ENCODE peak calls at places on chromosomes 2 and 18, in six cellular contexts. W is DND-41, C is fibroblast of lung, D is OCI-LY7, T is HCT116, I is mammary epithelial cell. J is an unnamed sample.
A peak's percentile ranks its signal among the peaks of the same experiment; 100 is the strongest.

GRCh38 chr2:151437630-151438029 is 27.9 kb downstream of the RIF1 start:
- DNase-seq in I (peak; percentile 4), D (peak; percentile 44), C (peak; percentile 55), T (peak; percentile 10), W (no peak), J (peak; percentile 18)

GRCh38 chr18:49029628-49030027 is 78.9 kb upstream of the SMAD7 start:
- DNase-seq in C (no peak), T (no peak), D (no peak), I (no peak), W (no peak), J (no peak)

GRCh38 chr2:7634370-7634769 is 717.2 kb downstream of the RNF144A start:
- DNase-seq in T (no peak), W (peak; percentile 76), C (no peak), D (peak; percentile 89), I (no peak), J (no peak)

GRCh38 chr2:101109451-101110140 is 41.6 kb downstream of the TBC1D8 start:
- DNase-seq in C (peak; percentile 34), T (no peak), D (no peak), I (no peak), W (no peak), J (no peak)

GRCh38 chr18:75799449-75800330 is 372.2 kb upstream of the SMIM21 start:
- DNase-seq in I (no peak), D (no peak), T (no peak), W (no peak), C (no peak), J (no peak)

GRCh38 chr18:32732165-32732564 is 40.7 kb downstream of the KLHL14 start:
- DNase-seq in D (no peak), W (no peak), I (no peak), T (no peak), C (no peak), J (no peak)

GRCh38 chr2:169895294-169895985 is 68.2 kb downstream of the UBR3 start:
- DNase-seq in D (no peak), T (no peak), W (no peak), C (peak; percentile 35), I (peak; percentile 6), J (no peak)

GRCh38 chr2:171042253-171042969 is 113.4 kb downstream of the GORASP2 start:
- DNase-seq in W (no peak), I (no peak), D (peak; percentile 25), C (no peak), T (no peak), J (no peak)

GRCh38 chr2:74497777-74498499 is 1.5 kb downstream of the LBX2 start:
- DNase-seq in T (no peak), I (no peak), W (peak; percentile 48), C (no peak), D (no peak), J (no peak)

GRCh38 chr2:73033766-73034381 is 37.6 kb downstream of the SFXN5 start:
- DNase-seq in W (no peak), D (no peak), C (no peak), I (no peak), T (no peak), J (no peak)

GRCh38 chr18:31206787-31207381 is 44.2 kb upstream of the DSC1 start:
- DNase-seq in D (no peak), T (peak; percentile 97), W (no peak), C (peak; percentile 22), I (peak; percentile 97), J (peak; percentile 82)

GRCh38 chr2:12261993-12262680 is 454.6 kb upstream of the TRIB2 start:
- DNase-seq in C (peak; percentile 17), W (no peak), I (no peak), T (no peak), D (no peak), J (no peak)

GRCh38 chr2:173124441-173124840 is 48.8 kb downstream of the MAP3K20 start:
- DNase-seq in T (no peak), I (peak; percentile 94), D (no peak), C (peak; percentile 26), W (no peak), J (no peak)

GRCh38 chr18:44732604-44733003 is 51.9 kb downstream of the SETBP1 start:
- DNase-seq in W (no peak), T (no peak), D (no peak), C (no peak), I (no peak), J (no peak)

GRCh38 chr18:40347261-40347660 is 1607.8 kb upstream of the PIK3C3 start:
- DNase-seq in T (no peak), D (no peak), C (no peak), W (no peak), I (no peak), J (no peak)

GRCh38 chr2:44360749-44361329 is 455 bp downstream of the PREPL start:
- DNase-seq in I (no peak), D (peak; percentile 12), W (no peak), T (no peak), C (peak; percentile 21), J (peak; percentile 49)

GRCh38 chr2:107808986-107809385 is 17.7 kb upstream of the RGPD4 start:
- DNase-seq in C (peak; percentile 0), I (no peak), T (no peak), D (no peak), W (no peak), J (no peak)

GRCh38 chr2:180000434-180000833 is 6.7 kb downstream of the CWC22 start:
- DNase-seq in C (peak; percentile 14), W (no peak), D (no peak), T (no peak), I (peak; percentile 20), J (no peak)

GRCh38 chr2:42332575-42332974 is 28.4 kb downstream of the COX7A2L start:
- DNase-seq in T (no peak), C (no peak), D (no peak), I (no peak), W (no peak), J (no peak)

GRCh38 chr2:233068762-233069418 is 8.7 kb downstream of the INPP5D start:
- DNase-seq in W (no peak), I (no peak), D (no peak), C (no peak), T (no peak), J (no peak)

GRCh38 chr2:85396531-85397470 is 13.4 kb downstream of the CAPG start:
- DNase-seq in T (no peak), D (no peak), I (no peak), C (no peak), W (no peak), J (no peak)

GRCh38 chr2:68943581-68944568 is 8.8 kb downstream of the GKN2 start:
- DNase-seq in I (peak; percentile 61), T (peak; percentile 34), W (peak; percentile 80), C (peak; percentile 55), D (peak; percentile 69), J (peak; percentile 76)
- H3K4me2 ChIP-seq in I (no peak overlapping the region), T (peak overlapping the region; percentile 25), W (peak overlapping the region; percentile 43), C (no peak overlapping the region), D (no peak overlapping the region), J (no peak overlapping the region)

GRCh38 chr2:218984239-218985020 is 554 bp downstream of the FEV start:
- DNase-seq in I (no peak), T (no peak), D (no peak), W (no peak), C (no peak), J (peak; percentile 54)

GRCh38 chr2:218986148-218986761 is 1.3 kb upstream of the FEV start:
- DNase-seq in C (no peak), T (no peak), I (no peak), D (no peak), W (no peak), J (no peak)

GRCh38 chr2:218985325-218986091 is 524 bp upstream of the FEV start:
- DNase-seq in C (no peak), W (no peak), D (no peak), I (no peak), T (no peak), J (no peak)

GRCh38 chr2:218983971-218984238 is 1.1 kb downstream of the FEV start:
- DNase-seq in D (no peak), C (no peak), T (no peak), I (no peak), W (no peak), J (no peak)

DNA sequence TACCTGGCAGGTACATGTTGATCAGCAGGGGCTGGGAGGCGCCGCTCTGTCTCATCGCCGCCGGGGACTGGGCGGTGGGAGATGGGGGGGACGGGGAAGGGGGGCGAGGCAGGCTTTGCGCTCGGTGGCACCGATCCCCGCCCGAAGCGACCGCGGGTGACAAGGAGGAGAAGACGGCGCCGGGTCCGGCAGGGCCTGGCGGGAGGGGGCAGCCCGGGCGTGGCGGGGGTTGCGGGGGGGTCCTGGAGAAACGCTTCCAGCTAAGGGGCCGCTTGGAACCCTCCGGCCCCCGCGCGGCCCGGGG is at the start of gene FEV:
- DNase-seq in C (no peak), D (no peak), I (no peak), T (no peak), W (no peak), J (no peak)
- H4K20me1 ChIP-seq in C (no peaks in the 10 kb centered on the region), D (no peaks in the 10 kb centered on the region), I (no peaks in the 10 kb centered on the region), T (no peaks in the 10 kb centered on the region), W (peaks cover 21% of the 10 kb centered on the region), J (no peaks in the 10 kb centered on the region)

DNA sequence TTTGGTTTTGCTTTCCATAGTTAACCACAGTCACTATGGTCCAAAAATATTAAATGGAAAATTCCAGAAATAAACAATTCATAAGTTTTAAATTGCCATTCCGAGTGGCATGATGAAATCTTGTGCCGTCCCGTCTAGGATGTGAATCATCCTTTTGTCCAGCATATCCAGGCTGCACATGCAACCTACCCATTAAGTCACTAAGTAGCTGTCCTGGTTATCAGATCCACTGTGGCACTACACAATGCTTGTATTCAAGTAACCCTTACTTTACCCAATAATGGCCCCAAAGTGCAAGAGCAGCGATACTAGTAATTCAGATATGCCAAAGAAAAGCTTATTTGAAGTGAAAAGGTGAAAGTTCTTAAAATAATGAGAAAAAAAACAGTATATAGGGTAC is 10.7 kb downstream of the USP34 start:
- DNase-seq in I (peak; percentile 78), T (no peak), C (peak; percentile 81), D (no peak), W (no peak), J (no peak)
- H3K4me1 ChIP-seq in I (peaks cover 15% of the 10 kb centered on the region), T (peaks cover 29% of the 10 kb centered on the region), C (no peaks in the 10 kb centered on the region), D (peaks cover 100% of the 10 kb centered on the region), W (peaks cover 6% of the 10 kb centered on the region), J (peaks cover 18% of the 10 kb centered on the region)

GRCh38 chr18:73908323-73908722 is 239.3 kb downstream of the FBXO15 start:
- DNase-seq in D (no peak), T (no peak), I (peak; percentile 38), C (peak; percentile 20), W (peak; percentile 35), J (peak; percentile 74)
- H3K4me2 ChIP-seq in D (no peak overlapping the region), T (no peak overlapping the region), I (no peak overlapping the region), C (no peak overlapping the region), W (no peak overlapping the region), J (no peak overlapping the region)

GRCh38 chr2:183027443-183027842 is 10.8 kb downstream of the NCKAP1 start:
- DNase-seq in D (no peak), T (no peak), I (no peak), W (no peak), C (no peak), J (no peak)
- H4K20me1 ChIP-seq in D (no peaks in the 10 kb centered on the region), T (peaks cover 40% of the 10 kb centered on the region), I (peaks cover 15% of the 10 kb centered on the region), W (no peaks in the 10 kb centered on the region), C (peaks cover 10% of the 10 kb centered on the region), J (peaks cover 100% of the 10 kb centered on the region)